ENCODE peak calls at places on chromosomes 11 and 22, in eight cellular contexts. Z, W, A, I, V, O, G and T are unnamed samples.
A peak's percentile ranks its signal among the peaks of the same experiment; 100 is the strongest.

GRCh38 chr11:8225589-8226036 is 38.1 kb downstream of the LMO1 start:
- DNase-seq in Z (peak; percentile 60), W (peak; percentile 57), A (peak; percentile 67), I (peak; percentile 69), V (peak; percentile 49), O (peak; percentile 16), G (peak; percentile 66), T (peak; percentile 89)

GRCh38 chr22:33787645-33788456 is 132.4 kb downstream of the LARGE1 start:
- DNase-seq in Z (no peak), W (no peak), A (no peak), I (no peak), V (no peak), O (no peak), G (no peak), T (no peak)

GRCh38 chr11:130817608-130817944 is 98.7 kb downstream of the SNX19 start:
- DNase-seq in Z (no peak), W (peak; percentile 72), A (no peak), I (peak; percentile 56), V (peak; percentile 86), O (peak; percentile 43), G (no peak), T (no peak)

GRCh38 chr11:8744423-8744822 is 61.8 kb downstream of the RPL27A start:
- DNase-seq in Z (no peak), W (peak; percentile 16), A (no peak), I (no peak), V (no peak), O (no peak), G (no peak), T (no peak)

GRCh38 chr11:33379931-33380330 is 122.8 kb downstream of the HIPK3 start:
- DNase-seq in Z (peak; percentile 39), W (no peak), A (no peak), I (no peak), V (no peak), O (no peak), G (no peak), T (no peak)

GRCh38 chr22:46799626-46800025 is 37.2 kb downstream of the TBC1D22A start:
- DNase-seq in Z (no peak), W (no peak), A (no peak), I (no peak), V (no peak), O (no peak), G (no peak), T (no peak)

GRCh38 chr11:64841592-64842365 is 2.7 kb downstream of the CDC42BPG start:
- DNase-seq in Z (no peak), W (no peak), A (no peak), I (no peak), V (no peak), O (no peak), G (no peak), T (no peak)

GRCh38 chr11:96306933-96307747 is 35.9 kb downstream of the MAML2 start:
- DNase-seq in Z (peak; percentile 35), W (peak; percentile 99), A (peak; percentile 44), I (peak; percentile 99), V (peak; percentile 100), O (peak; percentile 99), G (peak; percentile 94), T (peak; percentile 88)

GRCh38 chr11:10282121-10282520 is 11.9 kb downstream of the SBF2 start:
- DNase-seq in Z (no peak), W (no peak), A (no peak), I (no peak), V (no peak), O (no peak), G (no peak), T (no peak)

GRCh38 chr22:41488076-41488475 is 19.2 kb downstream of the ACO2 start:
- DNase-seq in Z (no peak), W (no peak), A (no peak), I (no peak), V (no peak), O (no peak), G (no peak), T (no peak)

GRCh38 chr11:108559904-108560303 is 33.7 kb downstream of the EXPH5 start:
- DNase-seq in Z (no peak), W (peak; percentile 75), A (no peak), I (peak; percentile 62), V (peak; percentile 61), O (peak; percentile 85), G (no peak), T (no peak)

GRCh38 chr22:39388261-39389011 is 11.1 kb upstream of the TAB1 start:
- DNase-seq in Z (peak; percentile 93), W (peak; percentile 82), A (peak; percentile 84), I (peak; percentile 90), V (peak; percentile 81), O (peak; percentile 75), G (peak; percentile 82), T (peak; percentile 92)

GRCh38 chr22:37870273-37870672 is 21.1 kb downstream of the EIF3L start:
- DNase-seq in Z (no peak), W (no peak), A (no peak), I (no peak), V (no peak), O (peak; percentile 23), G (no peak), T (no peak)

GRCh38 chr11:47924184-47924671 is 56.1 kb upstream of the PTPRJ start:
- DNase-seq in Z (no peak), W (peak; percentile 62), A (no peak), I (no peak), V (peak; percentile 65), O (peak; percentile 62), G (no peak), T (no peak)

GRCh38 chr22:50206599-50206998 is 5.8 kb downstream of the SELENOO start:
- DNase-seq in Z (no peak), W (no peak), A (peak; percentile 81), I (peak; percentile 55), V (peak; percentile 28), O (peak; percentile 62), G (no peak), T (no peak)

GRCh38 chr11:66146940-66147339 is 76.9 kb downstream of the PACS1 start:
- DNase-seq in Z (no peak), W (no peak), A (no peak), I (no peak), V (no peak), O (no peak), G (no peak), T (no peak)

GRCh38 chr22:28802595-28803087 is 2.3 kb upstream of the XBP1 start:
- DNase-seq in Z (no peak), W (no peak), A (no peak), I (no peak), V (no peak), O (no peak), G (no peak), T (no peak)
- H3K4me3 ChIP-seq in Z (peak overlapping the region; percentile 97), W (no peak overlapping the region), A (peak overlapping the region; percentile 97), I (no peak overlapping the region), V (no peak overlapping the region), O (no peak overlapping the region), G (no peak overlapping the region), T (no peak overlapping the region)

DNA sequence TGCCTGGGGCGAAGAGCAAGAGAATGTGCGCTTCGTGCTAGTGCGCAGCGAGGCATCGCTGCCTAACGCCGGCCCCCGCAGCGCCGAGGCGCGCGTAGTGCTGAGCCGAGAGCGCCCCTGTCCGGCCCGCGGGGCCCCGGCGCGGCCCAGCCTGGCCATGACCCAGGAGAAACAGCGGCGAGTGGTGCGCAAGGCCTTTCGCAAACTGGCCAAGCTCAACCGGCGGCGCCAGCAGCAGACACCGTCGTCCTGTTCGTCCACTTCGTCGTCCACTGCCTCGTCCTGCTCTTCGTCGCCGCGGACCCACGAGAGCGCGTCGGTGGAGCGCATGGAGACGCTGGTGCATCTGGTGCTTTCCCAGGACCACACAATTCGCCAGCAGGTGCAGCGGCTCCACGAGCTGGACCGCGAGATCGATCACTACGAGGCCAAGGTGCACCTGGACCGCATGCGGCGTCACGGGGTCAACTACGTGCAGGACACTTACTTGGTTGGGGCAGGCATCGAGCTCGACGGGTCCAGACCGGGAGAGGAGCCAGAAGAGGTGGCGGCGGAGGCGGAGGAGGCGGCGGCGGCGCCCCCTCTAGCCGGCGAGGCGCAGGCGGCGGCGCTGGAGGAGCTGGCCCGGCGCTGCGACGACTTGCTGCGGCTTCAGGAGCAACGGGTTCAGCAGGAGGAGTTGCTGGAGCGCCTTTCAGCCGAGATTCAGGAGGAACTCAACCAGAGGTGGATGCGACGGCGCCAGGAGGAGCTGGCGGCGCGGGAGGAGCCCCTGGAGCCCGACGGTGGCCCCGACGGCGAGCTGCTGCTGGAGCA is 1.0 kb downstream of the RASSF10 start:
- DNase-seq in Z (no peak), W (no peak), A (no peak), I (no peak), V (no peak), O (no peak), G (peak; percentile 46), T (no peak)
- H3K4me3 ChIP-seq in Z (no peak overlapping the region), W (no peak overlapping the region), A (peak overlapping the region; percentile 67), I (no peak overlapping the region), V (no peak overlapping the region), O (no peak overlapping the region), G (peak overlapping the region; percentile 12), T (no peak overlapping the region)

DNA sequence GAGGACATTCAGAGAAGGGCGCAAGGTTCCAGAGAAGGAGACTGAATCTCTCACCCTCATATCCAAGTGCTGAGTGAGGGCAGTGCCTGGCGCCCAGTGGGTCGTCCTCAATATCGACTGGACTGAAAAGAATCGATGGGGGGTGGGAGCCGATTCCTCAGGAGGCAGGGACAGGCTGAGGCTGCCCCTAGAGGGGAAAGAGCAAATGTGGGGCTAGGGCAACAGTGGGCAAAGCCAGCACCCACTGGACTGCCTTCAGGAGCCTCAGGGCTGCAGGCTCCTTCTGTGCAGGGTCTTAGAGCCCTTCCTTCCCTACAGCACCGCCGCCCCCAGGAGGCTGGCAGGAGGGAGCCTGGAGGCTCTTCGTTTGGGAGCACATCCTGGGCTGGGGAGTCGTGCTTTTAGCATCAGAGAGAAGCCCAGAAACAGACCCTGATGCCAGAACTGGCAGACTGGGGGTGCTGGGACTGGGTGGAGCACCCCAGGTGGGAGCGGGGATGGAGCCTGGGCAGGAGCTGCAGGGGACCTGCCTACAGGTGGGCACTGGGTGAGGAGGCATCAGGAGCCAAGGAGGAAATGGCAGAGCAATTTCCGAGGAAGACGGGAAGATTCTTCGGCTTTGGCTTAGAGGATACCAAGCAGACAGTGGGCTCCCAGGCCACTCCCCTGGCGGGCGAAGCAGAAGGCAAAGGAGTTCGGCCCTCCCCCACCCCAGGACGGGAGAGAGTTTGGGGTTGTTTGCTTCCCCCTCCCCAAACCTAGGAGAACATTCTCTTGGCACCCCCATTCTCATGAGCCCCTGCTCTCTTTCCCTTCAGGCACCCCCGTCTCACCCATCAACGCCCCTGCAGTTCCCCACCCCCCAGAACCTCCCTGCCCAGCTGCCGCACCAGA is 1.2 kb downstream of the SYT7 start:
- DNase-seq in Z (no peak), W (no peak), A (no peak), I (no peak), V (no peak), O (no peak), G (no peak), T (no peak)
- H3K4me3 ChIP-seq in Z (peak overlapping the region; percentile 55), W (no peak overlapping the region), A (peak overlapping the region; percentile 78), I (no peak overlapping the region), V (no peak overlapping the region), O (no peak overlapping the region), G (peak overlapping the region; percentile 43), T (no peak overlapping the region)

DNA sequence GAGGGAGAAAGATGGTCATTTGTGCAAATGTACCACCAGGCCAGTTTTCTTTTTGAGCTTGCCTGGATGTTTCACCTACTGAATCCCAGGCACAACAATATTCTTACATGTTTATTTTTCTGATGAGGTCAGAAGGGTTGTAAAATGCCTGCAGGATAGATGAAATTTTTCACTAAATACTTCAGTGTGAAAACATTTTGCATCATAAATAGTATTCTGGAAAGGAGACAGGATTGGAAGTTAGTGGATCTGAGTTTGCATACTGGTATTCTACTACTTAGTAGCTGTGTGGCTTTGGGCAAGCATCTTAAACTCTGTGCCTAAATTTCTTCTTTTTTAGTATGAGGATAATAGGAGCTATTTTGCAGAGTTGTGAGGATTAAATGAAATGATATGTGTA is 24.8 kb downstream of the RNF169 start:
- DNase-seq in Z (no peak), W (peak; percentile 10), A (no peak), I (no peak), V (no peak), O (no peak), G (no peak), T (no peak)
- H3K4me3 ChIP-seq in Z (no peak overlapping the region), W (no peak overlapping the region), A (no peak overlapping the region), I (no peak overlapping the region), V (no peak overlapping the region), O (no peak overlapping the region), G (no peak overlapping the region), T (no peak overlapping the region)

GRCh38 chr11:69007978-69008381 is 5.1 kb downstream of the MRGPRF start:
- DNase-seq in Z (no peak), W (no peak), A (no peak), I (peak; percentile 25), V (no peak), O (no peak), G (no peak), T (peak; percentile 55)
- H3K4me3 ChIP-seq in Z (no peak overlapping the region), W (no peak overlapping the region), A (no peak overlapping the region), I (no peak overlapping the region), V (no peak overlapping the region), O (peak overlapping the region; percentile 20), G (no peak overlapping the region), T (no peak overlapping the region)